ENCODE peak calls at places on chromosomes 16 and 17, in four cellular contexts. One of them, this sample, is unnamed.

GRCh38 chr17:60065136-60065535 is 13.6 kb downstream of the HEATR6 start:
- DNase-seq in fibroblast of lung: peak
- DNase-seq in IMR-90: peak
- DNase-seq in left ventricle myocardium inferior: no peak
- DNase-seq in this sample: no peak

GRCh38 chr16:88983157-88983556 is 6.2 kb upstream of the CBFA2T3 start:
- DNase-seq in fibroblast of lung: no peak
- DNase-seq in IMR-90: no peak
- DNase-seq in left ventricle myocardium inferior: no peak
- DNase-seq in this sample: no peak

GRCh38 chr17:28846231-28846630 is 3.6 kb upstream of the FAM222B start:
- DNase-seq in fibroblast of lung: no peak
- DNase-seq in IMR-90: no peak
- DNase-seq in left ventricle myocardium inferior: no peak
- DNase-seq in this sample: peak

GRCh38 chr16:89920723-89921122 is 2.1 kb downstream of the MC1R start:
- DNase-seq in fibroblast of lung: no peak
- DNase-seq in IMR-90: peak
- DNase-seq in left ventricle myocardium inferior: no peak
- DNase-seq in this sample: no peak

GRCh38 chr16:75928295-75928694 is 202.0 kb upstream of the CPHXL start:
- DNase-seq in fibroblast of lung: peak
- DNase-seq in IMR-90: peak
- DNase-seq in left ventricle myocardium inferior: no peak
- DNase-seq in this sample: no peak

GRCh38 chr17:80891096-80892018 is 100.3 kb upstream of the CHMP6 start:
- DNase-seq in fibroblast of lung: peak
- DNase-seq in IMR-90: peak
- DNase-seq in left ventricle myocardium inferior: no peak
- DNase-seq in this sample: peak

GRCh38 chr17:17511971-17512858 is 16.0 kb upstream of the RASD1 start:
- DNase-seq in fibroblast of lung: peak
- DNase-seq in IMR-90: peak
- DNase-seq in left ventricle myocardium inferior: peak
- DNase-seq in this sample: peak

GRCh38 chr17:32588982-32589381 is 102.2 kb downstream of the CDK5R1 start:
- DNase-seq in fibroblast of lung: no peak
- DNase-seq in IMR-90: no peak
- DNase-seq in left ventricle myocardium inferior: no peak
- DNase-seq in this sample: no peak

GRCh38 chr17:8119575-8120519 is 1.5 kb upstream of the ALOXE3 start:
- DNase-seq in fibroblast of lung: peak
- DNase-seq in IMR-90: peak
- DNase-seq in left ventricle myocardium inferior: peak
- DNase-seq in this sample: peak

GRCh38 chr17:68847711-68848110 is 107.5 kb downstream of the ABCA8 start:
- DNase-seq in fibroblast of lung: no peak
- DNase-seq in IMR-90: no peak
- DNase-seq in left ventricle myocardium inferior: no peak
- DNase-seq in this sample: no peak

GRCh38 chr16:17602678-17603077 is 131.9 kb upstream of the XYLT1 start:
- DNase-seq in fibroblast of lung: no peak
- DNase-seq in IMR-90: no peak
- DNase-seq in left ventricle myocardium inferior: no peak
- DNase-seq in this sample: no peak

GRCh38 chr16:22948058-22948602 is 134.2 kb downstream of the HS3ST2 start:
- DNase-seq in fibroblast of lung: no peak
- DNase-seq in IMR-90: no peak
- DNase-seq in left ventricle myocardium inferior: no peak
- DNase-seq in this sample: no peak

GRCh38 chr16:50711040-50711439 is 17.6 kb downstream of the NOD2 start:
- DNase-seq in fibroblast of lung: no peak
- DNase-seq in IMR-90: no peak
- DNase-seq in left ventricle myocardium inferior: no peak
- DNase-seq in this sample: no peak

DNA sequence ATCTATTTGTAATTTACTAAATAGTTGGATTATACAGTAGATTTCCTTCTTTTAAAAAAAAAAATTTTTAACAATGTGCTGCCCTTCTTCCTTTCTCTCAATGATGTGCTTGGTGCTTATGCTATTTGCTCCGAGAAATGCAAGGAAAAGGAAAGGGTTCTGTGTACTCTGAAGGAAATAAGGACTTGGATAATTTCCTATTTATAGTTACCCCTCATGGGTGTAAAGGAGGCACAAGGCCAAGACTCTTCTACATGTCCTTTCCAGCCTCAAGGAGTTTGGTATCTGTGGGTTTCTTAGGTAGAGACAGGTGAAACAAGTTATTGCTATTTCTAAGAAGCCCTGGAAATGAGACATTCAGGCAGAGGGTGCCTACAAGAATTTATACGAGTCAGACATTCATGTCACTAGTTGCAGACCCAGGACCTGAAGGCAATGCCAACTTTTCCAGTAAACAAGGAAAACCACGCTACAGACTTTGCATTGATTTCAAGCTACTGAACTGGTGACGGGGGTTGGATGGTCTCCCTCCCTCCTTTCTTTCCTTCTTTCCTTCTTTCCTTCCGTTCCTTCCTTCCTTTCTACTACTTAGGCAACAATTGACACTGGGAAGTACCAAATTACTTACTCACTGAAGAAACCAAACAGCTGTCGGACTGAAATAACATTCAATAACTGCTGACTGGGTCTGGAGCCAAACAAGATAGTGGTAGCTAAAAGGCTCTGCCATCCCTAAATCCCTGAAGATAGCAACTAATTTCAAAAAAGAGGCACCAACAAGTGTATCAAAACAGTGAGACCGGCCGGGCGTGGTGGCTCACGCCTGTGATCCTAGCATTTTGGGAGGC is 33.8 kb upstream of the GHDC start:
- DNase-seq in fibroblast of lung: peak
- DNase-seq in IMR-90: peak
- DNase-seq in left ventricle myocardium inferior: no peak
- DNase-seq in this sample: no peak
- TF ChIP-seq CTCF in fibroblast of lung: no peak
- TF ChIP-seq CTCF in IMR-90: no peak
- TF ChIP-seq CTCF in left ventricle myocardium inferior: no peak
- TF ChIP-seq CTCF in this sample: no peak

GRCh38 chr17:73068322-73069153 is 23.9 kb downstream of the SLC39A11 start:
- DNase-seq in fibroblast of lung: peak
- DNase-seq in IMR-90: peak
- DNase-seq in left ventricle myocardium inferior: no peak
- DNase-seq in this sample: peak
- TF ChIP-seq CTCF in fibroblast of lung: no peak
- TF ChIP-seq CTCF in IMR-90: no peak
- TF ChIP-seq CTCF in left ventricle myocardium inferior: no peak
- TF ChIP-seq CTCF in this sample: no peak

DNA sequence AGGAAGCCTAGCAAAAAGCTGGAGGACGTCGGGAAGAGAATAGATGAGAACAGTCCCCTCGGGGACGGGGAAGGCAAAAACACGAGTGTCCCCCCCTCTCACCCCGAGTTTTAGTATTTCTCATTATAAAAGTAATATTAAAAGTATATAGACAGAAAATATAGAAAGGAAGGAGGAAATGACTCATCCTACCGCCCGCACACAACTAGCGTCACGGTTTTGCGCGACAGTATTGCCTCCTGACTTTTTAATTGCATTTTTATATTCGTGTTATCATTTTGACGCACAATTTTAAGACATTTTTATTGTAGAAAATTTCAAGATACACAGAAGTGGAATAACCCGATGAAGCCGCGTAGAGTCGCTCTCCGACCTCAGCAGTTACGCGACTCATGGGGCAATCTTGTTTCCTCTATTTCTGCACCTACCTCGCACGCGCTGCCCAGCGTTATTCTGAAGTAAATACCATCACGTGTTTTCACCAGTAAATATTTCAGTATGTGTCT is 652 bp upstream of the SLC25A19 start:
- DNase-seq in fibroblast of lung: peak
- DNase-seq in IMR-90: peak
- DNase-seq in left ventricle myocardium inferior: peak
- DNase-seq in this sample: peak
- TF ChIP-seq CTCF in fibroblast of lung: no peak
- TF ChIP-seq CTCF in IMR-90: peak
- TF ChIP-seq CTCF in left ventricle myocardium inferior: peak
- TF ChIP-seq CTCF in this sample: no peak

GRCh38 chr16:180101-180920 is at the start of gene HBQ1:
- DNase-seq in fibroblast of lung: no peak
- DNase-seq in IMR-90: no peak
- DNase-seq in left ventricle myocardium inferior: peak
- DNase-seq in this sample: no peak
- TF ChIP-seq CTCF in fibroblast of lung: peak
- TF ChIP-seq CTCF in IMR-90: peak
- TF ChIP-seq CTCF in left ventricle myocardium inferior: peak
- TF ChIP-seq CTCF in this sample: no peak